ENCODE peak calls at places on chromosomes 1 and 21, in five cellular contexts. V is mucosa of gallbladder; Y is GM12865; F is heart left ventricle; D is stimulated activated CD8-positive, alpha-beta memory T cell treated with anti-CD3 and anti-CD28 coated beads, Interleukin-15, amount 100 ng/mL, for 1 hour. O is an unnamed sample.

GRCh38 chr1:78483903-78484302 is 6.9 kb upstream of the PTGFR start:
- DNase-seq in Y (no peak), D (no peak), V (no peak), F (no peak), O (no peak)

GRCh38 chr1:7261490-7261889 is 476.2 kb downstream of the CAMTA1 start:
- DNase-seq in D (no peak), F (no peak), V (no peak), Y (no peak), O (no peak)

GRCh38 chr1:229254910-229255541 is 15.9 kb upstream of the RAB4A start:
- DNase-seq in Y (no peak), D (no peak), F (no peak), V (no peak), O (peak; percentile 50)

GRCh38 chr1:6342031-6342430 is 51.5 kb downstream of the ACOT7 start:
- DNase-seq in Y (no peak), D (no peak), V (no peak), F (no peak), O (no peak)

GRCh38 chr1:168621356-168621755 is 45.0 kb downstream of the XCL1 start:
- DNase-seq in V (peak; percentile 17), D (no peak), F (no peak), Y (no peak), O (no peak)

GRCh38 chr1:41842282-41842681 is 76.4 kb downstream of the HIVEP3 start:
- DNase-seq in Y (no peak), V (no peak), F (no peak), D (no peak), O (no peak)

GRCh38 chr1:225378880-225379279 is 49.0 kb downstream of the LBR start:
- DNase-seq in F (no peak), D (no peak), Y (no peak), V (no peak), O (no peak)

GRCh38 chr1:211808475-211808874 is 22.1 kb downstream of the LPGAT1 start:
- DNase-seq in V (no peak), F (no peak), D (no peak), Y (no peak), O (no peak)

GRCh38 chr1:61083014-61083798 is 845 bp downstream of the NFIA start:
- DNase-seq in F (peak; percentile 53), D (no peak), Y (no peak), V (no peak), O (no peak)

GRCh38 chr1:162368451-162368850 is 8.2 kb downstream of the SPATA46 start:
- DNase-seq in Y (no peak), V (no peak), F (no peak), D (no peak), O (no peak)

GRCh38 chr1:12001249-12001917 is 17.9 kb upstream of the MIIP start:
- DNase-seq in F (no peak), V (no peak), D (no peak), Y (peak; percentile 74), O (peak; percentile 42)

GRCh38 chr21:17821121-17821520 is 2.0 kb upstream of the C21orf91 start:
- DNase-seq in F (no peak), Y (no peak), D (no peak), V (no peak), O (no peak)

GRCh38 chr1:236334893-236335545 is 53.3 kb upstream of the ERO1B start:
- DNase-seq in F (no peak), V (no peak), Y (no peak), D (no peak), O (no peak)

GRCh38 chr21:43287111-43287973 is 118.5 kb downstream of the CRYAA start:
- DNase-seq in V (peak; percentile 29), Y (no peak), D (no peak), F (no peak), O (no peak)

GRCh38 chr1:24411963-24412362 is 1.6 kb downstream of the STPG1 start:
- DNase-seq in V (no peak), Y (no peak), D (no peak), F (no peak), O (no peak)

GRCh38 chr1:159828916-159829634 is 2.4 kb downstream of the SLAMF8 start:
- DNase-seq in V (peak; percentile 32), D (no peak), F (peak; percentile 60), Y (peak; percentile 72), O (peak; percentile 73)

GRCh38 chr1:54996869-54997710 is 1.6 kb upstream of the BSND start:
- DNase-seq in Y (no peak), D (no peak), F (no peak), V (no peak), O (no peak)

GRCh38 chr1:82392946-82393345 is 592.2 kb downstream of the ADGRL2 start:
- DNase-seq in F (no peak), Y (no peak), D (no peak), V (no peak), O (no peak)

GRCh38 chr1:207240325-207241095 is 81.0 kb upstream of the CD55 start:
- DNase-seq in V (no peak), Y (no peak), D (no peak), F (no peak), O (no peak)

GRCh38 chr1:225654277-225654597 is 1.3 kb upstream of the ENAH start:
- DNase-seq in D (no peak), V (no peak), Y (no peak), F (no peak), O (no peak)

GRCh38 chr1:212683357-212683722 is 16.3 kb downstream of the BATF3 start:
- DNase-seq in F (peak; percentile 47), V (peak; percentile 18), Y (peak; percentile 93), D (no peak), O (no peak)

GRCh38 chr21:29332461-29333354 is 34.0 kb downstream of the BACH1 start:
- DNase-seq in F (no peak), V (no peak), Y (no peak), D (no peak), O (no peak)

GRCh38 chr1:235058695-235059094 is 69.9 kb downstream of the TOMM20 start:
- DNase-seq in D (no peak), F (no peak), Y (no peak), V (no peak), O (no peak)

GRCh38 chr1:160342520-160342919 is 530 bp downstream of the COPA start:
- DNase-seq in V (no peak), F (no peak), Y (peak; percentile 19), D (no peak), O (peak; percentile 31)

GRCh38 chr1:102897537-102897936 is 210.8 kb downstream of the COL11A1 start:
- DNase-seq in D (no peak), Y (no peak), F (no peak), V (no peak), O (no peak)

GRCh38 chr1:205563927-205564441 is 59.5 kb downstream of the CDK18 start:
- DNase-seq in Y (no peak), V (no peak), F (peak; percentile 3), D (no peak), O (no peak)

GRCh38 chr1:15690317-15690716 is 6.2 kb downstream of the PLEKHM2 start:
- DNase-seq in V (no peak), F (no peak), Y (no peak), D (no peak), O (no peak)

GRCh38 chr21:38818336-38818723 is 12.6 kb downstream of the ETS2 start:
- DNase-seq in Y (no peak), D (no peak), F (no peak), V (no peak), O (no peak)

GRCh38 chr1:115089443-115090340 is at the start of gene TSPAN2:
- DNase-seq in F (peak; percentile 81), Y (no peak), D (peak; percentile 35), V (peak; percentile 56), O (no peak)

GRCh38 chr1:25672763-25673409 is 56.3 kb downstream of the MAN1C1 start:
- DNase-seq in V (no peak), Y (no peak), F (no peak), D (no peak), O (no peak)

GRCh38 chr1:177937931-177938330 is 31.9 kb downstream of the SEC16B start:
- DNase-seq in Y (no peak), V (no peak), D (no peak), F (no peak), O (no peak)

GRCh38 chr1:20640183-20640597 is 6.9 kb downstream of the PINK1 start:
- DNase-seq in V (peak; percentile 50), Y (peak; percentile 75), D (peak; percentile 42), F (peak; percentile 36), O (peak; percentile 60)

GRCh38 chr1:244217711-244218110 is 166.6 kb downstream of the ZBTB18 start:
- DNase-seq in Y (no peak), V (no peak), D (no peak), F (no peak), O (no peak)

GRCh38 chr1:12368646-12369045 is 138.8 kb downstream of the VPS13D start:
- DNase-seq in V (no peak), D (no peak), F (no peak), Y (no peak), O (no peak)

GRCh38 chr1:1876335-1876935 is 14.5 kb downstream of the GNB1 start:
- DNase-seq in Y (no peak), F (no peak), V (no peak), D (no peak), O (no peak)

O was measured in MM.1S.